ENCODE peak calls at places on chromosomes 1 and 21, in six cellular contexts. O, M, A, D, B and Q are unnamed samples.

GRCh38 chr1:26694185-26694572 is 1.6 kb upstream of the ARID1A start:
- DNase-seq in D (no peak), M (no peak), A (no peak), B (peak; percentile 32), O (no peak), Q (no peak)

GRCh38 chr1:153768316-153769126 is 6.7 kb upstream of the SLC27A3 start:
- DNase-seq in B (no peak), M (no peak), A (no peak), O (no peak), D (no peak), Q (no peak)

GRCh38 chr1:84386716-84387479 is 11.4 kb upstream of the DNASE2B start:
- DNase-seq in D (no peak), M (no peak), A (peak; percentile 17), B (no peak), O (no peak), Q (no peak)

GRCh38 chr1:170619167-170620030 is 44.5 kb upstream of the PRRX1 start:
- DNase-seq in B (peak; percentile 81), O (peak; percentile 50), M (no peak), D (peak; percentile 20), A (no peak), Q (peak; percentile 99)

GRCh38 chr1:37255111-37255795 is 219.1 kb upstream of the ZC3H12A start:
- DNase-seq in D (peak; percentile 37), M (no peak), B (peak; percentile 83), O (no peak), A (peak; percentile 7), Q (no peak)

GRCh38 chr1:8202182-8202905 is 115.6 kb upstream of the SLC45A1 start:
- DNase-seq in O (peak; percentile 72), B (no peak), D (no peak), A (no peak), M (no peak), Q (no peak)

GRCh38 chr1:34858901-34859441 is 578 bp downstream of the SMIM12 start:
- DNase-seq in D (no peak), A (peak; percentile 25), M (no peak), B (no peak), O (peak; percentile 19), Q (no peak)

GRCh38 chr1:68327414-68327813 is 95.1 kb upstream of the WLS start:
- DNase-seq in A (no peak), B (no peak), M (no peak), D (no peak), O (no peak), Q (no peak)

GRCh38 chr21:41706678-41707077 is 60.2 kb downstream of the RIPK4 start:
- DNase-seq in O (no peak), B (no peak), A (peak; percentile 16), D (no peak), M (no peak), Q (no peak)

GRCh38 chr1:6509603-6510291 is 18.3 kb upstream of the PLEKHG5 start:
- DNase-seq in B (peak; percentile 50), O (no peak), M (no peak), A (no peak), D (no peak), Q (no peak)

GRCh38 chr1:213786683-213787082 is 201.1 kb upstream of the PROX1 start:
- DNase-seq in A (no peak), O (no peak), D (no peak), M (no peak), B (no peak), Q (no peak)

GRCh38 chr1:57770236-57770635 is 346.4 kb upstream of the DAB1 start:
- DNase-seq in B (no peak), M (no peak), A (no peak), D (no peak), O (no peak), Q (no peak)

GRCh38 chr1:11946647-11947046 is 12.1 kb downstream of the PLOD1 start:
- DNase-seq in M (no peak), A (no peak), O (no peak), D (no peak), B (no peak), Q (no peak)

GRCh38 chr1:165928075-165928731 is 100.8 kb downstream of the UCK2 start:
- DNase-seq in A (peak; percentile 77), B (peak; percentile 45), M (no peak), D (peak; percentile 31), O (peak; percentile 53), Q (peak; percentile 16)

GRCh38 chr1:233355841-233356704 is 28.5 kb downstream of the MAP3K21 start:
- DNase-seq in B (no peak), A (peak; percentile 42), M (no peak), O (no peak), D (no peak), Q (no peak)

GRCh38 chr1:217660353-217661062 is 29.4 kb downstream of the SPATA17 start:
- DNase-seq in B (peak; percentile 5), D (no peak), M (peak; percentile 2), A (peak; percentile 31), O (peak; percentile 58), Q (peak; percentile 33)

GRCh38 chr1:3903141-3904005 is 3.3 kb upstream of the C1orf174 start:
- DNase-seq in O (peak; percentile 31), D (no peak), B (no peak), A (peak; percentile 25), M (no peak), Q (no peak)

GRCh38 chr1:201904579-201904978 is 15.9 kb downstream of the SHISA4 start:
- DNase-seq in A (no peak), M (no peak), B (no peak), O (peak; percentile 95), D (no peak), Q (no peak)

GRCh38 chr1:245588250-245588649 is 433.5 kb downstream of the KIF26B start:
- DNase-seq in B (peak; percentile 52), D (no peak), A (no peak), O (no peak), M (no peak), Q (no peak)

GRCh38 chr1:72283204-72284083 is 1.1 kb upstream of the NEGR1 start:
- DNase-seq in D (peak; percentile 71), A (peak; percentile 1), M (peak; percentile 80), O (peak; percentile 88), B (peak; percentile 77), Q (peak; percentile 88)

GRCh38 chr1:185853739-185854138 is 119.5 kb downstream of the HMCN1 start:
- DNase-seq in D (no peak), O (peak; percentile 93), B (no peak), M (no peak), A (no peak), Q (no peak)